ENCODE peak calls at places on chromosomes 11 and 22, in eight cellular contexts. One of them, this sample, is unnamed. For H3K4me1, the result is how much of the 10 kb centered on the place peaks cover.

GRCh38 chr11:74147199-74147929 is 23.4 kb downstream of the C2CD3 start:
- DNase-seq in neural progenitor cell: no peak
- DNase-seq in fibroblast of lung: peak
- DNase-seq in BE2C: no peak
- DNase-seq in tibial artery: no peak
- DNase-seq in PC-3: peak
- DNase-seq in A549: no peak
- DNase-seq in suprapubic skin: no peak
- DNase-seq in this sample: no peak

GRCh38 chr11:5204787-5205186 is 4.3 kb upstream of the OR51V1 start:
- DNase-seq in tibial artery: no peak
- DNase-seq in suprapubic skin: no peak
- DNase-seq in BE2C: no peak
- DNase-seq in A549: peak
- DNase-seq in neural progenitor cell: peak
- DNase-seq in fibroblast of lung: peak
- DNase-seq in PC-3: peak
- DNase-seq in this sample: peak

GRCh38 chr22:41417622-41418390 is 28.8 kb downstream of the TOB2 start:
- DNase-seq in PC-3: no peak
- DNase-seq in fibroblast of lung: peak
- DNase-seq in A549: no peak
- DNase-seq in neural progenitor cell: no peak
- DNase-seq in suprapubic skin: peak
- DNase-seq in BE2C: no peak
- DNase-seq in tibial artery: peak
- DNase-seq in this sample: peak

GRCh38 chr11:2587976-2588748 is 111.6 kb downstream of the KCNQ1OT1 start:
- DNase-seq in A549: no peak
- DNase-seq in BE2C: peak
- DNase-seq in tibial artery: peak
- DNase-seq in fibroblast of lung: no peak
- DNase-seq in neural progenitor cell: no peak
- DNase-seq in suprapubic skin: peak
- DNase-seq in PC-3: no peak
- DNase-seq in this sample: peak

GRCh38 chr11:47087801-47088200 is 88.9 kb downstream of the ARFGAP2 start:
- DNase-seq in BE2C: no peak
- DNase-seq in PC-3: no peak
- DNase-seq in neural progenitor cell: no peak
- DNase-seq in tibial artery: no peak
- DNase-seq in A549: no peak
- DNase-seq in fibroblast of lung: no peak
- DNase-seq in suprapubic skin: no peak
- DNase-seq in this sample: no peak

GRCh38 chr11:46446343-46446751 is 54.8 kb upstream of the CHRM4 start:
- DNase-seq in tibial artery: no peak
- DNase-seq in A549: no peak
- DNase-seq in fibroblast of lung: no peak
- DNase-seq in suprapubic skin: no peak
- DNase-seq in neural progenitor cell: no peak
- DNase-seq in BE2C: no peak
- DNase-seq in PC-3: no peak
- DNase-seq in this sample: peak

GRCh38 chr11:123577081-123577598 is 77.3 kb downstream of the SCN3B start:
- DNase-seq in tibial artery: peak
- DNase-seq in PC-3: peak
- DNase-seq in suprapubic skin: no peak
- DNase-seq in fibroblast of lung: peak
- DNase-seq in BE2C: peak
- DNase-seq in A549: peak
- DNase-seq in neural progenitor cell: peak
- DNase-seq in this sample: peak

GRCh38 chr11:60629399-60629798 is 70.0 kb upstream of the MS4A8 start:
- DNase-seq in BE2C: no peak
- DNase-seq in tibial artery: no peak
- DNase-seq in fibroblast of lung: no peak
- DNase-seq in PC-3: no peak
- DNase-seq in neural progenitor cell: no peak
- DNase-seq in A549: no peak
- DNase-seq in suprapubic skin: no peak
- DNase-seq in this sample: no peak

DNA sequence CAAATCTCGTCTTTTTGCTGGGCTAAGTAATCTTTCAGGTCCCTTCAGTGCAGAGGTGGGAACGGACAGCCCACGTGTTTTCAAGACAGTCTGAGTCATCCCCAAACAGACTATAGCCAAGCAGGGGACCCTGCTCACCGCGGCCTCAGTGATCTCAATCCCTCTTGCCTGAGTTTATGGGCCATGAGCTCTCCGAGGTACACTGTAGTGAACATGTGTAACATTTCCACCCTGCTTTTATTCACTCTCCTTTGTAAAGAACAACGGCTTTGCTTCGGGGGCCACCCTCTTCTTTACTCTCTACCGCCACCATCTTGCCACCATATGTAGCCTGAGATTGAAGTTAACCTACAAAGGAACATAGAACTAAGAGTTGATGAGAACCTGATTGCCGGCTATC is 11.5 kb upstream of the KCTD14 start:
- DNase-seq in suprapubic skin: no peak
- DNase-seq in fibroblast of lung: no peak
- DNase-seq in PC-3: no peak
- DNase-seq in A549: no peak
- DNase-seq in neural progenitor cell: no peak
- DNase-seq in tibial artery: no peak
- DNase-seq in BE2C: no peak
- DNase-seq in this sample: no peak
- TF ChIP-seq CTCF in suprapubic skin: no peak
- TF ChIP-seq CTCF in fibroblast of lung: no peak
- TF ChIP-seq CTCF in PC-3: peak
- TF ChIP-seq CTCF in A549: no peak
- TF ChIP-seq CTCF in neural progenitor cell: peak
- TF ChIP-seq CTCF in tibial artery: no peak
- TF ChIP-seq CTCF in BE2C: peak
- TF ChIP-seq CTCF in this sample: no peak

GRCh38 chr22:50184541-50185383 is 951 bp upstream of the TRABD start:
- DNase-seq in suprapubic skin: no peak
- DNase-seq in tibial artery: no peak
- DNase-seq in neural progenitor cell: peak
- DNase-seq in PC-3: no peak
- DNase-seq in fibroblast of lung: no peak
- DNase-seq in A549: no peak
- DNase-seq in BE2C: no peak
- DNase-seq in this sample: no peak
- H3K4me1 ChIP-seq in suprapubic skin: half or more
- H3K4me1 ChIP-seq in tibial artery: under half
- H3K4me1 ChIP-seq in neural progenitor cell: under half
- H3K4me1 ChIP-seq in PC-3: under half
- H3K4me1 ChIP-seq in fibroblast of lung: under half
- H3K4me1 ChIP-seq in A549: under half
- H3K4me1 ChIP-seq in BE2C: under half
- H3K4me1 ChIP-seq in this sample: under half

DNA sequence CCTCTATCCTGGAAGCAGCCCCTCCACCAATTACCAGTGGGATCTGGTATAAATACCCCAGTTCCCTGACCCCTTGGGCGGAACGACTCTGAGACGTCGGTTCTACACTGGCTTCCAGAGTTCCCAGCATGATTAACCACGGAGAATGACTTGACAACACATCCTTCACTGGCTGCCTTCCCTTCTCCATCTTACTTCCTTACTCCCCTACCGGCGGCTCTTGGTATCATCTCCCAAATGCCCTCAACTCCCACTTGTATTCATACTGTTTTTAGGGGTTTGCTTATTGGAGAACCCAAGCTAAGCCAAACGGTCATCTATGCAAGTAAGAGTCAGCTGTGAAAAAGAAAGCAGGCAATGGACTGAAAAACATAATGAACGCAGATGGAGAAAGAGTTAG is 56.1 kb downstream of the APOL3 start:
- DNase-seq in tibial artery: no peak
- DNase-seq in A549: no peak
- DNase-seq in BE2C: no peak
- DNase-seq in suprapubic skin: no peak
- DNase-seq in PC-3: no peak
- DNase-seq in neural progenitor cell: peak
- DNase-seq in fibroblast of lung: no peak
- DNase-seq in this sample: no peak
- TF ChIP-seq CTCF in tibial artery: no peak
- TF ChIP-seq CTCF in A549: no peak
- TF ChIP-seq CTCF in BE2C: no peak
- TF ChIP-seq CTCF in suprapubic skin: no peak
- TF ChIP-seq CTCF in PC-3: no peak
- TF ChIP-seq CTCF in neural progenitor cell: peak
- TF ChIP-seq CTCF in fibroblast of lung: no peak
- TF ChIP-seq CTCF in this sample: no peak

GRCh38 chr11:69298778-69299461 is 5.0 kb downstream of the MYEOV start:
- DNase-seq in PC-3: peak
- DNase-seq in tibial artery: no peak
- DNase-seq in neural progenitor cell: no peak
- DNase-seq in suprapubic skin: no peak
- DNase-seq in fibroblast of lung: no peak
- DNase-seq in BE2C: no peak
- DNase-seq in A549: no peak
- DNase-seq in this sample: peak

GRCh38 chr11:69296890-69297224 is 2.9 kb downstream of the MYEOV start:
- DNase-seq in tibial artery: peak
- DNase-seq in PC-3: no peak
- DNase-seq in A549: no peak
- DNase-seq in neural progenitor cell: no peak
- DNase-seq in suprapubic skin: no peak
- DNase-seq in BE2C: no peak
- DNase-seq in fibroblast of lung: no peak
- DNase-seq in this sample: no peak

GRCh38 chr11:69297926-69298777 is 4.2 kb downstream of the MYEOV start:
- DNase-seq in A549: peak
- DNase-seq in suprapubic skin: peak
- DNase-seq in PC-3: peak
- DNase-seq in fibroblast of lung: peak
- DNase-seq in tibial artery: peak
- DNase-seq in neural progenitor cell: no peak
- DNase-seq in BE2C: no peak
- DNase-seq in this sample: peak

GRCh38 chr11:69295995-69296889 is 2.3 kb downstream of the MYEOV start:
- DNase-seq in neural progenitor cell: no peak
- DNase-seq in BE2C: no peak
- DNase-seq in fibroblast of lung: peak
- DNase-seq in suprapubic skin: peak
- DNase-seq in A549: no peak
- DNase-seq in PC-3: peak
- DNase-seq in tibial artery: peak
- DNase-seq in this sample: peak

GRCh38 chr11:69297225-69297925 is 3.4 kb downstream of the MYEOV start:
- DNase-seq in tibial artery: peak
- DNase-seq in PC-3: peak
- DNase-seq in A549: peak
- DNase-seq in suprapubic skin: peak
- DNase-seq in fibroblast of lung: peak
- DNase-seq in neural progenitor cell: peak
- DNase-seq in BE2C: peak
- DNase-seq in this sample: peak
- H3K4me1 ChIP-seq in tibial artery: under half
- H3K4me1 ChIP-seq in PC-3: half or more
- H3K4me1 ChIP-seq in A549: half or more
- H3K4me1 ChIP-seq in suprapubic skin: half or more
- H3K4me1 ChIP-seq in fibroblast of lung: half or more
- H3K4me1 ChIP-seq in neural progenitor cell: under half
- H3K4me1 ChIP-seq in BE2C: under half
- H3K4me1 ChIP-seq in this sample: half or more

DNA sequence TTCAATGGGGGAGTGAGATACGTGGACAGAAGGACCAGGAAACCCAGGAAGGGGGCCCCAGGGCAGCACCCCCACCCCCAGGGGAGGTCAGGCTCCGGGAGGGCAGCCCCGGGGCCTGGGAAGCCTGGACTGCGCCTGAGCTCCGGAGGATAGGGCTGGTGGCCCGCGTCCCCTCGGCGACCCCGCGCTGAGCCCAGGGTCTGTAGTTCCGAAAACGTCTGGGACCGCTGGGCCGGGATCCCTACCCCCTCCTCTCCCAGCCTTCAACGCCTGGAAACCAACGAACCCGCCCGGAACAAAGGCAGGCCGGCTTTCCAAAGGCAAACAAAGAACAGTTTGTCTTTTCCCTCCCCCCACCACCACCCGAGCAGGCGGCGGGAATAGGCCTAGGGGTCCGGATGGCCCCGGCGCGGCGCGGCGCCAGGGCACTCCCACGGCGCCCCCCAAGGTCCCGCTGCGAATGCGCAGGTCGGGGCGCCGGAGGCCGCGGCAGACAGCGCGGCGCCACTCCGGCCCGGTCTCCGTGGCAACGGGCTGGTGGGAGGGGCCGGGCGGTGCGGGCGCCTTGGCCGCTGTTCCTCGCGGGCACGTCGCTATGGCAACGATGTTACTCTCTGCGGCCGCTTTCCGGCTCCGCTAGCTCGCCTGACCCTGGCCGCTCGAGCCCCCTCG is 58.5 kb downstream of the IGLL1 start:
- DNase-seq in PC-3: peak
- DNase-seq in tibial artery: peak
- DNase-seq in suprapubic skin: peak
- DNase-seq in neural progenitor cell: peak
- DNase-seq in A549: peak
- DNase-seq in fibroblast of lung: peak
- DNase-seq in BE2C: peak
- DNase-seq in this sample: peak
- TF ChIP-seq CTCF in PC-3: peak
- TF ChIP-seq CTCF in tibial artery: no peak
- TF ChIP-seq CTCF in suprapubic skin: no peak
- TF ChIP-seq CTCF in neural progenitor cell: peak
- TF ChIP-seq CTCF in A549: peak
- TF ChIP-seq CTCF in fibroblast of lung: no peak
- TF ChIP-seq CTCF in BE2C: no peak
- TF ChIP-seq CTCF in this sample: no peak

GRCh38 chr11:19954899-19955298 is 205.4 kb downstream of the DBX1 start:
- DNase-seq in tibial artery: no peak
- DNase-seq in fibroblast of lung: peak
- DNase-seq in suprapubic skin: no peak
- DNase-seq in neural progenitor cell: no peak
- DNase-seq in BE2C: no peak
- DNase-seq in A549: no peak
- DNase-seq in PC-3: peak
- DNase-seq in this sample: no peak

GRCh38 chr11:19953909-19954308 is 206.4 kb downstream of the DBX1 start:
- DNase-seq in fibroblast of lung: peak
- DNase-seq in A549: peak
- DNase-seq in BE2C: no peak
- DNase-seq in PC-3: peak
- DNase-seq in suprapubic skin: no peak
- DNase-seq in tibial artery: no peak
- DNase-seq in neural progenitor cell: peak
- DNase-seq in this sample: peak

GRCh38 chr11:19957301-19957985 is 202.8 kb downstream of the DBX1 start:
- DNase-seq in PC-3: no peak
- DNase-seq in neural progenitor cell: no peak
- DNase-seq in A549: no peak
- DNase-seq in tibial artery: no peak
- DNase-seq in suprapubic skin: no peak
- DNase-seq in BE2C: no peak
- DNase-seq in fibroblast of lung: no peak
- DNase-seq in this sample: peak

GRCh38 chr11:19956228-19956627 is 204.0 kb downstream of the DBX1 start:
- DNase-seq in fibroblast of lung: peak
- DNase-seq in A549: no peak
- DNase-seq in PC-3: no peak
- DNase-seq in neural progenitor cell: no peak
- DNase-seq in BE2C: no peak
- DNase-seq in suprapubic skin: no peak
- DNase-seq in tibial artery: no peak
- DNase-seq in this sample: no peak

GRCh38 chr11:19955660-19956059 is 204.6 kb downstream of the DBX1 start:
- DNase-seq in neural progenitor cell: no peak
- DNase-seq in PC-3: no peak
- DNase-seq in A549: no peak
- DNase-seq in fibroblast of lung: no peak
- DNase-seq in suprapubic skin: no peak
- DNase-seq in tibial artery: no peak
- DNase-seq in BE2C: peak
- DNase-seq in this sample: no peak
- H3K4me1 ChIP-seq in neural progenitor cell: under half
- H3K4me1 ChIP-seq in PC-3: under half
- H3K4me1 ChIP-seq in A549: under half
- H3K4me1 ChIP-seq in fibroblast of lung: under half
- H3K4me1 ChIP-seq in suprapubic skin: under half
- H3K4me1 ChIP-seq in tibial artery: under half
- H3K4me1 ChIP-seq in BE2C: under half
- H3K4me1 ChIP-seq in this sample: under half